ENCODE peak calls at places on chromosome 10, in six cellular contexts. P is AG04450, H is GM23338, Z is neuronal stem cell, N is thoracic aorta, O is heart right ventricle. I is an unnamed sample. For H3K27me3, the result is how much of the 10 kb centered on the place peaks cover.

GRCh38 chr10:25261110-25261509 is 86.3 kb downstream of the GPR158 start:
- DNase-seq in O (no peak), N (no peak), Z (no peak), H (no peak), P (no peak), I (no peak)

GRCh38 chr10:57015595-57016303 is 654.7 kb upstream of the ZWINT start:
- DNase-seq in H (no peak), N (no peak), Z (no peak), P (no peak), O (no peak), I (no peak)

GRCh38 chr10:83820033-83820432 is 319.3 kb upstream of the GHITM start:
- DNase-seq in H (no peak), P (no peak), O (peak), N (no peak), Z (no peak), I (no peak)

GRCh38 chr10:104122273-104123107 is 519 bp downstream of the SFR1 start:
- DNase-seq in O (no peak), Z (no peak), H (peak), P (no peak), N (no peak), I (no peak)

GRCh38 chr10:63467833-63468232 is 2.1 kb upstream of the JMJD1C start:
- DNase-seq in Z (no peak), O (no peak), H (no peak), N (no peak), P (no peak), I (no peak)

GRCh38 chr10:110609592-110609991 is 34.5 kb upstream of the RBM20 start:
- DNase-seq in Z (no peak), P (no peak), N (no peak), O (peak), H (peak), I (no peak)

GRCh38 chr10:86651631-86652331 is 2.6 kb upstream of the OPN4 start:
- DNase-seq in H (no peak), O (no peak), N (no peak), P (no peak), Z (no peak), I (peak)

GRCh38 chr10:128063736-128064614 is 62.2 kb downstream of the MKI67 start:
- DNase-seq in Z (no peak), H (peak), O (no peak), N (no peak), P (no peak), I (peak)

GRCh38 chr10:48364659-48365405 is 58.4 kb downstream of the MAPK8 start:
- DNase-seq in N (no peak), O (peak), H (no peak), P (peak), Z (no peak), I (no peak)

GRCh38 chr10:72694476-72695369 is 2.8 kb downstream of the MCU start:
- DNase-seq in P (no peak), Z (no peak), H (no peak), O (peak), N (no peak), I (no peak)

GRCh38 chr10:18279202-18279601 is 139.0 kb downstream of the CACNB2 start:
- DNase-seq in Z (no peak), O (no peak), N (no peak), P (no peak), H (no peak), I (no peak)

GRCh38 chr10:125144693-125145623 is 15.4 kb downstream of the CTBP2 start:
- DNase-seq in H (peak), O (peak), N (no peak), P (no peak), Z (no peak), I (peak)

GRCh38 chr10:48685731-48686130 is 1.1 kb downstream of the WDFY4 start:
- DNase-seq in Z (no peak), O (no peak), H (no peak), N (no peak), P (no peak), I (no peak)

GRCh38 chr10:93075369-93076221 is 1.9 kb downstream of the CYP26A1 start:
- DNase-seq in N (no peak), Z (no peak), H (peak), P (no peak), O (no peak), I (peak)

GRCh38 chr10:115093776-115094361 is 704 bp downstream of the ATRNL1 start:
- DNase-seq in N (no peak), O (no peak), H (peak), P (no peak), Z (peak), I (peak)

DNA sequence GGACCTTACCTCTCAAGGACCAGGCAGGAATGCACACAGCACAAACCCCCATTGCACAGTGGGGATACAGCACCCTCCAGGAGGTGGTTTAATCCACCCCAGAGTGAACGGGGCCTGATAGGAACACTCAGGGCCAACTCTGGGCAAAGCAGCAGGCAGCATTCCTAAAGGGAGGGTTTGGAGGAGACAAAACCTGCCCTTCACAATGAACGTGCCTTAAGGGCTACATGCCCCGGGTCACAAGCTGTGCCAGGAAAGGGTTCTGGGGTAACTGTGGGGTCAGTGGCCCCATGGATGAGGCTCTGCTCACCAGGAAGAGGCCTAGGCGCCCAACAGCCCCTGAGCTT is 1.1 kb downstream of the GPRIN2 start:
- DNase-seq in P (no peak), O (no peak), H (peak), Z (no peak), N (no peak), I (peak)
- H3K27me3 ChIP-seq in P (half or more), O (half or more), H (under half), Z (under half), N (under half), I (under half)

GRCh38 chr10:3805227-3805790 is 20.3 kb upstream of the KLF6 start:
- DNase-seq in Z (no peak), H (no peak), O (peak), N (peak), P (no peak), I (no peak)
- H3K4me3 ChIP-seq in Z (no peak), H (no peak), O (no peak), N (peak), P (no peak), I (no peak)

DNA sequence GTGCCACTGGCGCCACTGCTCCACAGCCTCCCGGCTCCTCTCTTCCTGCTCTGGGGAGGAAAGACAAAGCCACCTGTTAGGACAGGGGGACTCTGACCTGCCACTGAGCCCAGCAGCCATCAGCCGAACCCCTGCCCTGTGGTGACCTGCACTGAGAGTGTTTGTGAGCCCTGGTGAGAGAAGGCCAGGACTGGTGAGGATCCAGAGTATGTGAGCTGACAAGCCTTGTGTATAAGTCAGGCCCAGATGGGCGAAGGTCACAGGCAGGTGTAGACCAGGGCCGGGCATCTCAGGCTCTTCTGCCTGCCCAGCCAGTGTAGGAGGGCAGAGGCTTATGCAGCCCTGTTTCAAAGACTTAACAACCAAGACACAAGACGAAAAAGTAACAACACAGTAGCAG is 12.0 kb downstream of the UCMA start:
- DNase-seq in Z (no peak), O (no peak), P (no peak), N (no peak), H (no peak), I (no peak)
- H3K27me3 ChIP-seq in Z (under half), O (under half), P (under half), N (under half), H (under half), I (under half)

DNA sequence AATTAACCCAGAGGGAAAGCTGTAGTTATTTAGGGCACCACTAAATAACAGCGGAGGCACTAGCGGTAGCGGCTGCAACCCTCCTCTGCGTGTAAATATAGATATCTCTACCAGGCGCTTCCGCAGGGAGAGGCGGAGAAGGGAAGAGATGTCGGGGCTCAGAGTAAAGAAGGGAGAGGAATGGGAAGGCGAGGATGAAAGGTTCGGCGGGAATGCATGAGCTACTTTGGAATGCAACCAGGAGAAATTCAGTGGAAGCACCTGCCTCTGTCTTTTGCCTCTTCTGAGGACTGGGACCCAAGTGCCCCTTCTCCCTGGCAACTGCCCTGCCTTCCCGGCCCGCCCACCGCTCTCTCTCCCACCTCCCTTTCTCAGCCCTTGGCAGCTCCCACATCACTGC is 698.3 kb downstream of the PARD3 start:
- DNase-seq in P (no peak), N (no peak), Z (no peak), H (peak), O (no peak), I (peak)
- H3K4me3 ChIP-seq in P (no peak), N (peak), Z (no peak), H (no peak), O (peak), I (no peak)

GRCh38 chr10:101155896-101156295 is 24.8 kb downstream of the TLX1 start:
- DNase-seq in Z (no peak), P (no peak), H (no peak), N (no peak), O (no peak), I (no peak)
- H3K27me3 ChIP-seq in Z (under half), P (half or more), H (under half), N (under half), O (half or more), I (under half)

GRCh38 chr10:132516771-132517725 is 20.5 kb upstream of the INPP5A start:
- DNase-seq in Z (peak), P (peak), H (peak), N (peak), O (peak), I (peak)
- H3K4me3 ChIP-seq in Z (peak), P (peak), H (peak), N (peak), O (peak), I (peak)

GRCh38 chr10:69659286-69660027 is 29.4 kb downstream of the FAM241B start:
- DNase-seq in P (no peak), N (no peak), Z (no peak), H (no peak), O (no peak), I (no peak)
- H3K27me3 ChIP-seq in P (half or more), N (under half), Z (under half), H (under half), O (under half), I (under half)

GRCh38 chr10:79137826-79138225 is 69.1 kb downstream of the ZMIZ1 start:
- DNase-seq in O (no peak), N (no peak), P (no peak), H (no peak), Z (no peak), I (peak)

GRCh38 chr10:79135790-79136189 is 67.0 kb downstream of the ZMIZ1 start:
- DNase-seq in P (no peak), Z (no peak), O (no peak), H (no peak), N (no peak), I (peak)

GRCh38 chr10:79136227-79137005 is 67.7 kb downstream of the ZMIZ1 start:
- DNase-seq in O (no peak), Z (no peak), P (no peak), N (no peak), H (no peak), I (no peak)

GRCh38 chr10:79138449-79139123 is 69.8 kb downstream of the ZMIZ1 start:
- DNase-seq in H (no peak), N (no peak), P (no peak), O (no peak), Z (no peak), I (no peak)

GRCh38 chr10:79137404-79137803 is 68.6 kb downstream of the ZMIZ1 start:
- DNase-seq in O (no peak), N (no peak), Z (no peak), H (no peak), P (no peak), I (no peak)
- H3K4me3 ChIP-seq in O (no peak), N (no peak), Z (no peak), H (no peak), P (no peak), I (no peak)

GRCh38 chr10:122376364-122376961 is 2.0 kb downstream of the PLEKHA1 start:
- DNase-seq in O (no peak), P (no peak), N (no peak), H (no peak), Z (no peak), I (no peak)
- H3K27me3 ChIP-seq in O (under half), P (under half), N (under half), H (under half), Z (under half), I (under half)

GRCh38 chr10:21976739-21977138 is 26.8 kb downstream of the DNAJC1 start:
- DNase-seq in O (no peak), P (no peak), H (peak), N (no peak), Z (peak), I (peak)
- H3K4me3 ChIP-seq in O (no peak), P (no peak), H (peak), N (no peak), Z (peak), I (no peak)

I was measured in H7.